ENCODE peak calls at places on chromosomes 6 and 20, in seven cellular contexts. U is A549, V is transverse colon, K is K562, L is upper lobe of left lung, T is tibial nerve, G is ovary. H is an unnamed sample.

GRCh38 chr6:143233563-143234285 is 173.0 kb downstream of the AIG1 start:
- DNase-seq in U (no peak), V (no peak), K (no peak), L (no peak), T (no peak), G (peak), H (no peak)

GRCh38 chr20:63268671-63269439 is 3.8 kb upstream of the ARFGAP1 start:
- DNase-seq in U (no peak), V (no peak), K (no peak), L (no peak), T (no peak), G (no peak), H (no peak)

GRCh38 chr6:42781546-42781810 is 374 bp upstream of the BICRAL start:
- DNase-seq in U (no peak), V (no peak), K (peak), L (no peak), T (no peak), G (no peak), H (no peak)

GRCh38 chr6:51299649-51300380 is 481.1 kb downstream of the TFAP2B start:
- DNase-seq in U (no peak), V (no peak), K (no peak), L (no peak), T (no peak), G (no peak), H (no peak)

GRCh38 chr20:4490045-4490444 is 231.7 kb upstream of the PRND start:
- DNase-seq in U (no peak), V (no peak), K (no peak), L (no peak), T (no peak), G (no peak), H (no peak)

GRCh38 chr6:138004423-138005287 is 102.6 kb downstream of the PERP start:
- DNase-seq in U (peak), V (no peak), K (no peak), L (no peak), T (peak), G (no peak), H (no peak)

GRCh38 chr6:53026526-53026925 is 31.4 kb upstream of the GSTA4 start:
- DNase-seq in U (no peak), V (no peak), K (no peak), L (no peak), T (no peak), G (no peak), H (no peak)

GRCh38 chr6:85574932-85575598 is 18.6 kb downstream of the SNX14 start:
- DNase-seq in U (peak), V (no peak), K (no peak), L (no peak), T (no peak), G (no peak), H (no peak)

GRCh38 chr6:33822575-33823395 is 19.0 kb upstream of the MLN start:
- DNase-seq in U (peak), V (no peak), K (peak), L (no peak), T (no peak), G (no peak), H (no peak)

GRCh38 chr20:36173451-36173933 is 19.0 kb downstream of the EPB41L1 start:
- DNase-seq in U (no peak), V (no peak), K (peak), L (no peak), T (no peak), G (no peak), H (no peak)

GRCh38 chr6:27890351-27891299 is 21.6 kb downstream of the OR2B2 start:
- DNase-seq in U (peak), V (peak), K (peak), L (peak), T (peak), G (no peak), H (peak)

GRCh38 chr20:55158446-55158845 is 683.1 kb downstream of the DOK5 start:
- DNase-seq in U (no peak), V (no peak), K (no peak), L (no peak), T (no peak), G (no peak), H (no peak)

GRCh38 chr20:64224344-64225165 is 31.0 kb upstream of the PCMTD2 start:
- DNase-seq in U (no peak), V (no peak), K (no peak), L (no peak), T (no peak), G (no peak), H (no peak)

GRCh38 chr20:52569201-52569600 is 377.6 kb upstream of the ZFP64 start:
- DNase-seq in U (no peak), V (no peak), K (no peak), L (no peak), T (no peak), G (no peak), H (no peak)

GRCh38 chr6:50720623-50721022 is 7.3 kb downstream of the TFAP2D start:
- DNase-seq in U (no peak), V (no peak), K (peak), L (no peak), T (no peak), G (no peak), H (no peak)

GRCh38 chr20:46388201-46388836 is 18.1 kb downstream of the ELMO2 start:
- DNase-seq in U (no peak), V (no peak), K (no peak), L (no peak), T (no peak), G (no peak), H (no peak)

GRCh38 chr20:58893355-58894151 is 41.0 kb downstream of the GNAS start:
- DNase-seq in U (no peak), V (no peak), K (no peak), L (no peak), T (no peak), G (no peak), H (no peak)

GRCh38 chr6:105645958-105646357 is 243.1 kb upstream of the PREP start:
- DNase-seq in U (no peak), V (no peak), K (no peak), L (no peak), T (no peak), G (no peak), H (no peak)

GRCh38 chr6:110395221-110395620 is 20.2 kb downstream of the DDO start:
- DNase-seq in U (no peak), V (no peak), K (no peak), L (no peak), T (no peak), G (peak), H (no peak)

GRCh38 chr6:2529217-2529719 is 221.5 kb downstream of the MYLK4 start:
- DNase-seq in U (no peak), V (no peak), K (no peak), L (no peak), T (no peak), G (no peak), H (no peak)

GRCh38 chr6:75220365-75220764 is 14.5 kb upstream of the COL12A1 start:
- DNase-seq in U (no peak), V (no peak), K (no peak), L (no peak), T (no peak), G (no peak), H (no peak)

GRCh38 chr6:15569035-15569995 is 93.5 kb downstream of the DTNBP1 start:
- DNase-seq in U (no peak), V (no peak), K (peak), L (no peak), T (no peak), G (no peak), H (no peak)

GRCh38 chr20:50283922-50284810 is 93.5 kb downstream of the CEBPB start:
- DNase-seq in U (peak), V (peak), K (peak), L (peak), T (no peak), G (peak), H (peak)

GRCh38 chr6:26457796-26458688 is at the start of gene BTN2A1:
- DNase-seq in U (peak), V (peak), K (peak), L (peak), T (peak), G (peak), H (peak)
- TF ChIP-seq CTCF in U (peak), V (no peak), K (no peak), L (no peak), T (no peak), G (no peak), H (no peak)

GRCh38 chr20:62219992-62220665 is at the start of gene HRH3:
- DNase-seq in U (no peak), V (peak), K (peak), L (peak), T (no peak), G (peak), H (peak)
- H3K4me3 ChIP-seq in U (peak), V (no peak), K (no peak), L (no peak), T (no peak), G (no peak), H (peak)

DNA sequence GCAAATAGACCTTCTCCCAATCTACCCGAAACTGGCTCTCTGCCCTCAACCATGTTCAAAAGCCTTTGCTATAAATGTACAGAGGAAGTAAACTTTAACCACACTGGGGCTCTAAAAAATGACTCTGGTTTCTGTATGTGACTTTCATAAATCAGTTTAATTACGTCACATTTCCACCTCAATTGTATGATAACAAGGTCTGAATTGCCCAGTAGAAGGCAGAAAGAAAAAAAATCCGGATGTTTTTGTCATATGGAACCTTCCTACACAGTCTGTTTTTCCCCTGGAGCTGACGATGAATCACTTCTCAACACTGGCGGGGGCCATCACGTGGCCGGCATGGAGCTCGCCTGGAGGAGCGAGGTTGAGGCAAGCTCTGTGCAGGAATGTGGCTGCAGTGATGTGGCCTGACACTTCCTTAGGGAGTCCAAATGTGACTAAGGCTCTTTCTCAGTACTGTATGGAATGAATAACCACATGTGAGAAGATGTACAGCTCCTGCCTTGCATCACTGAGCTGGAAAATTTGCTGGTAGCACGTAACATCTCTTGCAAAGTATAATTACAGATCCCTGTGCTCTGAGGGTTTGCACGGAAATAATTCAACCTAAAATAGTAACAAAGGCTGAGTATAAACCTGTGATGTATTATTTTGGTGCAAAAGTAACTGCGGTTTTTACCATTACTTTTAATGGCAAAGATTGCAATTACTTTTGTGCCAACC is 58.5 kb upstream of the SNX9 start:
- DNase-seq in U (peak), V (peak), K (peak), L (peak), T (peak), G (peak), H (peak)
- TF ChIP-seq EP300 in U (peak), V (peak), K (peak), L (peak), T (peak), G (no peak), H (no peak)

GRCh38 chr20:24050119-24050518 is 61.5 kb upstream of the GGTLC1 start:
- DNase-seq in U (no peak), V (no peak), K (no peak), L (no peak), T (no peak), G (no peak), H (no peak)

GRCh38 chr20:24046905-24047304 is 58.3 kb upstream of the GGTLC1 start:
- DNase-seq in U (no peak), V (no peak), K (no peak), L (no peak), T (no peak), G (no peak), H (no peak)

GRCh38 chr20:24045621-24046020 is 57.0 kb upstream of the GGTLC1 start:
- DNase-seq in U (no peak), V (no peak), K (no peak), L (no peak), T (no peak), G (no peak), H (no peak)

GRCh38 chr20:24049081-24049480 is 60.5 kb upstream of the GGTLC1 start:
- DNase-seq in U (no peak), V (no peak), K (no peak), L (no peak), T (no peak), G (no peak), H (no peak)

DNA sequence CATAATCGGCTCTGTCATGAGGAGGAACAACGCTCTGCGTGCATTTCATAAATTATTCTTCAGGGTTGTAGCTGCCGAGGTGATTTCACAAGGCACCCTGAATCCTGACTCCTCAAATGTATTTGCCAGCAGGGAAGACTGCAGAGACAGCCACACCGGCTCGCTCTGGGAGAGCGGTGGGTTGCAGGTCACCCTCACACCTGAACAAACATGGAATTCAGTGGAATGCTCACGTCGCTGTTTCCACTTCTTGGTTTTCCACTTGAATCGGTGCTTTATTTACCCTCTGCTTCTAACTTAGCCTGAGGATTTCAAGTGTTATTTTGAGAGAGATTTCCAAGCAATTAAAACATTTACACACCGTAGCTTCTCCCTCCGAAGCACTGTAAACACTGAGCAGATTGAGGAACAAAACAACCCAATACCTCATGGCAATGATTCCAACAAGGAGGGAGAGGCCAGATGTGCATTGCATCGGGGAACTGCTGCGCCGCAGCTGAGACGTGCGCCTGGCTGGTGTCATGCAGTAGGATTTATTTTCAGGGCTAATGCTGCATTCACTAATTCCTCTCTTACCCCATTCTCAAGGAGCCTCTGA is 59.5 kb upstream of the GGTLC1 start:
- DNase-seq in U (no peak), V (no peak), K (no peak), L (no peak), T (no peak), G (no peak), H (no peak)
- TF ChIP-seq CTCF in U (no peak), V (no peak), K (no peak), L (no peak), T (no peak), G (no peak), H (no peak)

GRCh38 chr6:44004625-44005506 is 122.4 kb downstream of the MRPL14 start:
- DNase-seq in U (peak), V (no peak), K (peak), L (peak), T (no peak), G (no peak), H (no peak)
- H3K4me3 ChIP-seq in U (no peak), V (no peak), K (no peak), L (no peak), T (no peak), G (no peak), H (no peak)

GRCh38 chr6:103797738-103798137 is 1062.0 kb downstream of the HACE1 start:
- DNase-seq in U (no peak), V (no peak), K (no peak), L (no peak), T (no peak), G (no peak), H (no peak)

GRCh38 chr6:103800131-103800670 is 1059.5 kb downstream of the HACE1 start:
- DNase-seq in U (no peak), V (no peak), K (no peak), L (no peak), T (no peak), G (no peak), H (no peak)

DNA sequence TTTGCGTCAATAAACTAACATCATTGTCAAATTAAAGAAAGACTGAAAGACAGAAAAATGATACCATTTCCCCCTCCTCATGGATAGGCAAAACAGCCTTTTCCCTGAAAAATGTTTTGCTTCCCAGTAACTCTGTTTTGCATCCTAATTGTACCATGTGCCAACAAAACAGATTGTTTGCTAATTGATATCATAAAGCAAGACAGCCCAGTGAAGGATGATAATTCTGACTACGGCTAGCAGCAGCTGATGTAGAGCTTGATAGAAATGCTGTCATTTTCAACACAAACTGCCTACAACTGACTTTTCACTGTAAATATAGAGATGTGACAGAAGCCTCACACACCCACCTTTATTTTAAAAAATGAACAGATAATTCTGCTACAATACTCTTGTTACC is 1061.6 kb downstream of the HACE1 start:
- DNase-seq in U (no peak), V (no peak), K (no peak), L (no peak), T (no peak), G (no peak), H (no peak)
- TF ChIP-seq EP300 in U (no peak), V (no peak), K (no peak), L (no peak), T (no peak), G (no peak), H (no peak)

DNA sequence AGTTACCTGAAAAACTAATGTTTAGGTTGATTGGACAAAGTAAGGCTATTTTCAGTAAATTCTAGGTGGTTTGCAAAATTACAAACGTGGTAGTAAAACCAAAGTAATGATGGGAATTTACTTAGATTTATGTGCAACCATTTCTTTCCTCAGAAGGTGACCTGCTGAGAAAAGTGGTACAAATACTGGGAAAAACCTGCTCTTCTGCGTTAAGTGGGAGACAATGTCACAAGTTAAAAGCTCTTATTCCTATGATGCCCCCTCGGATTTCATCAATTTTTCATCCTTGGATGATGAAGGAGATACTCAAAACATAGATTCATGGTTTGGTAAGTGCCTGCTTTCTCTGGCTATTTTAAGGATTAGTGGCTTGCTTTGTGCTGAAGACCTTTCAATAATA is 18.2 kb downstream of the TPX2 start:
- DNase-seq in U (no peak), V (no peak), K (no peak), L (no peak), T (no peak), G (no peak), H (no peak)
- TF ChIP-seq CTCF in U (no peak), V (no peak), K (no peak), L (no peak), T (no peak), G (no peak), H (no peak)

H was measured in stomach.